ENCODE peak calls at places on chromosomes 2 and 18, in four cellular contexts. E, L, S and I are unnamed samples.

GRCh38 chr2:45992021-45992745 is 305.0 kb upstream of the EPAS1 start:
- DNase-seq in S (peak; percentile 86), E (no peak), L (peak; percentile 48), I (peak; percentile 99)

GRCh38 chr18:79402977-79403722 is 7.4 kb downstream of the NFATC1 start:
- DNase-seq in E (no peak), L (no peak), S (no peak), I (peak; percentile 72)

GRCh38 chr18:12883003-12883683 is 894 bp downstream of the PTPN2 start:
- DNase-seq in S (peak; percentile 23), L (peak; percentile 14), E (no peak), I (no peak)

GRCh38 chr18:8730080-8730827 is 24.9 kb downstream of the MTCL1 start:
- DNase-seq in E (no peak), S (peak; percentile 96), L (peak; percentile 86), I (no peak)

GRCh38 chr2:192286093-192286701 is 91.5 kb upstream of the TMEFF2 start:
- DNase-seq in S (peak; percentile 36), L (peak; percentile 31), E (no peak), I (peak; percentile 45)

GRCh38 chr2:65499216-65499615 is 66.8 kb upstream of the SPRED2 start:
- DNase-seq in E (no peak), L (no peak), S (no peak), I (no peak)

GRCh38 chr2:7655629-7656028 is 738.4 kb downstream of the RNF144A start:
- DNase-seq in L (no peak), E (no peak), S (no peak), I (no peak)

GRCh38 chr18:46325836-46326235 is 221.7 kb downstream of the HAUS1 start:
- DNase-seq in S (no peak), L (no peak), E (no peak), I (no peak)

GRCh38 chr2:28346587-28346986 is 46.1 kb upstream of the FOSL2 start:
- DNase-seq in S (no peak), L (peak; percentile 76), E (no peak), I (peak; percentile 58)

GRCh38 chr18:70074091-70074490 is 126.4 kb upstream of the CD226 start:
- DNase-seq in E (no peak), S (peak; percentile 7), L (no peak), I (no peak)

GRCh38 chr2:23694058-23695045 is 232.6 kb downstream of the ATAD2B start:
- DNase-seq in L (no peak), S (no peak), E (no peak), I (no peak)

GRCh38 chr2:241935314-241935713 is 65.8 kb downstream of the RTP5 start:
- DNase-seq in L (peak; percentile 87), S (peak; percentile 42), E (no peak), I (peak; percentile 80)

GRCh38 chr2:161952722-161953322 is 121.2 kb downstream of the DPP4 start:
- DNase-seq in S (no peak), E (no peak), L (no peak), I (no peak)

GRCh38 chr18:54957987-54958386 is 1.3 kb downstream of the CCDC68 start:
- DNase-seq in L (peak; percentile 88), E (no peak), S (no peak), I (peak; percentile 3)

GRCh38 chr2:193199322-193199721 is 1004.6 kb upstream of the TMEFF2 start:
- DNase-seq in S (no peak), E (no peak), L (no peak), I (no peak)

GRCh38 chr18:49520661-49521145 is 33.7 kb upstream of the C18orf32 start:
- DNase-seq in S (peak; percentile 22), E (no peak), L (peak; percentile 70), I (peak; percentile 17)

GRCh38 chr2:67076265-67076664 is 320.9 kb upstream of the ETAA1 start:
- DNase-seq in L (no peak), S (no peak), E (no peak), I (no peak)

GRCh38 chr2:24613154-24613814 is 122.2 kb downstream of the NCOA1 start:
- DNase-seq in S (peak; percentile 5), L (peak; percentile 80), E (peak; percentile 10), I (peak; percentile 51)

GRCh38 chr2:95017836-95018235 is 7.7 kb upstream of the MAL start:
- DNase-seq in S (no peak), L (no peak), E (no peak), I (no peak)

GRCh38 chr2:69208023-69208595 is 178.9 kb downstream of the GFPT1 start:
- DNase-seq in E (no peak), S (no peak), L (no peak), I (no peak)

GRCh38 chr2:11043245-11043644 is 112.0 kb upstream of the SLC66A3 start:
- DNase-seq in E (no peak), L (no peak), S (no peak), I (no peak)

GRCh38 chr2:16194931-16195680 is 254.8 kb downstream of the MYCN start:
- DNase-seq in S (no peak), E (no peak), L (no peak), I (no peak)

GRCh38 chr18:21262244-21262643 is 20.2 kb downstream of the GREB1L start:
- DNase-seq in S (no peak), L (peak; percentile 35), E (no peak), I (peak; percentile 48)

GRCh38 chr2:27316655-27317412 is 6.1 kb downstream of the MPV17 start:
- DNase-seq in L (no peak), S (no peak), E (no peak), I (no peak)

GRCh38 chr2:117976581-117976980 is 37.3 kb downstream of the CCDC93 start:
- DNase-seq in L (no peak), S (no peak), E (no peak), I (no peak)

GRCh38 chr18:77124452-77124922 is 8.1 kb downstream of the MBP start:
- DNase-seq in E (no peak), L (no peak), S (no peak), I (no peak)

GRCh38 chr2:62564380-62565137 is 58.6 kb upstream of the TMEM17 start:
- DNase-seq in S (no peak), L (no peak), E (no peak), I (no peak)

GRCh38 chr2:65383571-65384488 is 48.6 kb downstream of the SPRED2 start:
- DNase-seq in S (peak; percentile 52), E (no peak), L (peak; percentile 70), I (no peak)

GRCh38 chr2:42084231-42084671 is 36.4 kb downstream of the PKDCC start:
- DNase-seq in L (peak; percentile 95), S (peak; percentile 92), E (no peak), I (peak; percentile 77)

GRCh38 chr2:145874466-145874865 is 1354.5 kb upstream of the ZEB2 start:
- DNase-seq in S (peak; percentile 47), E (no peak), L (peak; percentile 8), I (peak; percentile 32)

GRCh38 chr2:66699481-66700180 is 264.7 kb downstream of the MEIS1 start:
- DNase-seq in S (no peak), E (no peak), L (no peak), I (no peak)

GRCh38 chr2:156192468-156192867 is 140.1 kb downstream of the NR4A2 start:
- DNase-seq in E (no peak), L (no peak), S (no peak), I (no peak)

DNA sequence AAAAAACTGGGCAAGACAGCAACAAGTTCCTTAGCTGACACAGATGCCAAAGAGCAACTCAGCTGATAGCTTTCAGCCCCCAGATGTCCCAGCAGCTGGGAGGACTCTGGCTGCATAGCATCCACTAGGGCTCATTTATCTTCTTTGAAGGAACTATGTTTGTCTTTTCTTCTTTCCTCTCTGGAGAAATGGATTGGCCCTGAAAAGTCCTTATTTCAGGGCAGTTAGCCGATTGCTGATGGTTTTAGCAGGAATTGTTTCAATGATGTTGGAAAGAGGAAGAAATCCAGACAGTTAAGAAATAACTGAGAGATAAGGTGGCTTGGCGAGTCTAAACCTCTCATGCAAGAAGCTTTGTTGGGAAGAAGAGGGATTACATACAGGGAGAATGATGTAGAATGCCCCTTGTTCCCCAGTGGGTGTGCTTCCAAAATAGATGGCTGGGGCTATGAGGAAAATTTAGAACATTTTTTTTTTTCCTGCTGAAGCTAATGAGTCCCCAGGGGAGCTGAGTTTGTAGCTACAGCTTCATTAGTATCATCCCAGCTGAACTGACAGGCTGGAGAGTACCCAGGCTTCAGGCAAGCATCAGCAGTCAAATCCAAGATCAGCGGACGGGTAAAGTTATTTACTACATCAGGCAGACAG is 33.6 kb upstream of the SERPINE2 start:
- DNase-seq in E (no peak), S (peak; percentile 86), L (peak; percentile 45), I (peak; percentile 82)
- TF ChIP-seq CTCF in E (no peak), S (no peak), L (no peak), I (peak; percentile 42)

DNA sequence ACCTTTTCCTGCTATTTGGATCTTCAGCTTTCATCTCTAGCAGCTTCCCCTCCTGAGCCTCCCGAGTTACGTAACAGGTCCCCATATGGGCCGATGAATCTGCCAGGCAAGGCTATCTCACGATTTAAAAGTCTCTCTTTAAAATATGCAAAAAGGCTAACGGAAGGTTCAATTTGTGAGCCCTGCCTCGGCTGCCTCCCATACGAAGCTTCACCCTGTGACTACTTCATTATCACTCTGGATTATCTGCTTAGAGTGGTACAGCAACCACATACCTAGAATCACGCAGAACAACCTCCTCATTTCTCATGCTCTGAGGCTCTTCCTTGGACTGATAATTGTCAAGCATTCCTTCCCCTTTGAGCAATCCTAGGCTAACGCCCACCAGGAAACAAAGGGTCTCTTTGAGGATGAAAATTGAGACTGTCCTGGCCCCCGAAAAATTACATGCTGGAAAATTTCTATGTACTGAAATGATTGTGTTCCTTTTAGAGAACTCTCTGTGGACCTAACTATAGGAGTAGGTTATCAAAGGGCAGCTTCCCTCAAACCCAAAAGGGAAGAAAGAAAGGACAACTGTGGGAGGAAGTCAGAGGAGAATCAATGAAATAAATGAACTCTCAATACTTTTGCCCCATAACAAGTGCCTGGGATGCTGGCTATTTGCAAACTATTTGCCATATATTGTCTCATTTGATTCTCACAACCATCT is 147.3 kb downstream of the ZEB2 start:
- DNase-seq in L (peak; percentile 61), S (no peak), E (no peak), I (peak; percentile 54)
- H3K4me3 ChIP-seq in L (no peak overlapping the region), S (no peak overlapping the region), E (no peak overlapping the region), I (no peak overlapping the region)

DNA sequence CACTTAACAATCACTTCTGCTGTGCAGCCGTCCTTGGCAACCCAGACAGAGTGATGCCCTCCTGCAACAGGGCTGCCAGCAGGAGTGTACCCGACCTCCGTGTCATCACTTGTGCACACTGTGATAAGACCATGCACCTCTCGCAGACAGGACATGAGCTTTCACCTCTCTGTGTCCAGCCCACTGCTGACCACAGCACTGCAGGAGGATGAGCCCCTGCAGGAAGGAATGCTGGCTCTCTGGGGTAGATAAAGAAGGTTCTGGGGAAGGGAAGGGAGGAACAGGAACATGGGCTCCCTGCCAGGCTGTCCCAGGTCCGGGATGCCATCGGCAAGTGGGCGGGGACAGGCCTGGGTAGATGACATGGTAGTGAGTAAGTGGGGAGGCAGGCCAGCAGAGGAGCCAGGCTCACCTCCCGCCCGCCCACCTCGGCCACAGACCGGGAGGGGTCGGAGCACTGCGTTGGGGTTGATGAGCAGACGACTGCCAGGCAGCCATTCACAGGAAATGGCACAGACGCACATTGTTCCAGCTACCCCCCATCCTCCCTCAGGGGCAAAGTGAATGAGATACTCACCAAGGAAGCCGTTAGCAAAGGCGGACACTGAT is 18.6 kb upstream of the COL6A3 start:
- DNase-seq in S (peak; percentile 97), L (peak; percentile 81), E (no peak), I (peak; percentile 88)
- TF ChIP-seq CTCF in S (peak; percentile 36), L (peak; percentile 59), E (no peak), I (peak; percentile 60)

GRCh38 chr2:195899226-195899625 is 169.4 kb downstream of the DNAH7 start:
- DNase-seq in S (peak; percentile 61), E (no peak), L (no peak), I (peak; percentile 23)
- H3K4me3 ChIP-seq in S (no peak overlapping the region), E (no peak overlapping the region), L (no peak overlapping the region), I (no peak overlapping the region)

GRCh38 chr2:134897932-134898331 is 20.7 kb upstream of the CCNT2 start:
- DNase-seq in S (no peak), E (no peak), L (peak; percentile 21), I (peak; percentile 7)
- TF ChIP-seq CTCF in S (peak; percentile 22), E (no peak), L (peak; percentile 35), I (peak; percentile 43)

GRCh38 chr18:28174181-28174906 is 2.6 kb downstream of the CDH2 start:
- DNase-seq in S (no peak), L (no peak), E (no peak), I (no peak)
- H3K4me3 ChIP-seq in S (peak overlapping the region; percentile 96), L (no peak overlapping the region), E (peak overlapping the region; percentile 83), I (peak overlapping the region; percentile 82)